ENCODE peak calls at places on chromosome X, in seven cellular contexts. K is left lung, V is kidney, D is A549, F is IMR-90, Y is foreskin keratinocyte, M is neural progenitor cell. R is an unnamed sample.

GRCh38 chrX:12887141-12887540 is 19.3 kb upstream of the TLR8 start:
- DNase-seq in M (no peak), Y (no peak), K (no peak), F (no peak), D (no peak), V (no peak), R (no peak)

GRCh38 chrX:19698125-19698524 is 182.8 kb upstream of the MAP3K15 start:
- DNase-seq in K (no peak), D (no peak), V (no peak), Y (no peak), M (no peak), F (peak), R (no peak)

GRCh38 chrX:75038925-75039324 is 113.7 kb upstream of the NEXMIF start:
- DNase-seq in K (no peak), M (peak), Y (no peak), D (no peak), F (peak), V (no peak), R (no peak)

GRCh38 chrX:96837808-96838207 is 45.9 kb upstream of the RPA4 start:
- DNase-seq in D (no peak), V (no peak), M (no peak), K (no peak), F (peak), Y (peak), R (peak)

GRCh38 chrX:8981742-8982141 is 52.2 kb downstream of the FAM9B start:
- DNase-seq in V (no peak), F (peak), M (peak), K (no peak), D (no peak), Y (no peak), R (no peak)

GRCh38 chrX:95076449-95076848 is 1402.4 kb downstream of the FAM133A start:
- DNase-seq in K (no peak), F (peak), V (no peak), M (peak), D (no peak), Y (no peak), R (no peak)

GRCh38 chrX:28586291-28586690 is 955 bp upstream of the IL1RAPL1 start:
- DNase-seq in Y (no peak), K (no peak), V (no peak), M (peak), D (no peak), F (peak), R (no peak)

GRCh38 chrX:3346436-3347329 is at the start of gene MXRA5:
- DNase-seq in M (peak), K (no peak), Y (peak), F (peak), D (no peak), V (peak), R (no peak)

GRCh38 chrX:15739886-15740285 is 1.8 kb downstream of the CA5B start:
- DNase-seq in K (no peak), M (no peak), F (peak), V (no peak), Y (peak), D (no peak), R (no peak)

GRCh38 chrX:13868481-13869040 is 51.7 kb upstream of the GPM6B start:
- DNase-seq in M (no peak), F (peak), V (no peak), Y (no peak), D (no peak), K (no peak), R (no peak)

GRCh38 chrX:25019707-25020390 is 4.1 kb upstream of the ARX start:
- DNase-seq in M (peak), V (no peak), F (no peak), K (no peak), Y (no peak), D (no peak), R (no peak)

GRCh38 chrX:48761674-48762471 is at the start of gene GLOD5:
- DNase-seq in F (no peak), K (peak), V (no peak), Y (peak), D (no peak), M (peak), R (peak)

GRCh38 chrX:11064851-11065600 is 46.1 kb upstream of the HCCS start:
- DNase-seq in M (no peak), F (peak), D (no peak), K (no peak), Y (peak), V (no peak), R (peak)

GRCh38 chrX:4179031-4179430 is 465.6 kb upstream of the PRKX start:
- DNase-seq in F (no peak), M (no peak), Y (no peak), D (no peak), K (no peak), V (no peak), R (no peak)

GRCh38 chrX:96909291-96909690 is 25.6 kb downstream of the RPA4 start:
- DNase-seq in M (no peak), F (peak), D (no peak), Y (no peak), V (no peak), K (no peak), R (no peak)

GRCh38 chrX:20361890-20362262 is 95.2 kb upstream of the RPS6KA3 start:
- DNase-seq in M (peak), Y (peak), F (peak), D (peak), K (no peak), V (no peak), R (no peak)

GRCh38 chrX:139554991-139555675 is 24.6 kb downstream of the F9 start:
- DNase-seq in K (peak), Y (no peak), F (no peak), D (no peak), V (peak), M (no peak), R (no peak)

GRCh38 chrX:38066934-38067333 is 60.6 kb downstream of the SYTL5 start:
- DNase-seq in K (no peak), Y (no peak), M (no peak), D (no peak), F (no peak), V (no peak), R (no peak)

GRCh38 chrX:50211510-50211909 is 6.9 kb downstream of the CCNB3 start:
- DNase-seq in K (no peak), Y (no peak), V (no peak), D (no peak), M (peak), F (peak), R (no peak)

GRCh38 chrX:6026484-6026883 is 202.2 kb downstream of the NLGN4X start:
- DNase-seq in Y (no peak), D (no peak), K (no peak), V (no peak), M (no peak), F (no peak), R (no peak)

GRCh38 chrX:70134116-70134477 is 850 bp downstream of the IGBP1 start:
- DNase-seq in Y (no peak), K (no peak), V (no peak), M (peak), D (no peak), F (peak), R (no peak)

GRCh38 chrX:54992911-54993622 is 921 bp downstream of the PFKFB1 start:
- DNase-seq in K (no peak), Y (no peak), D (no peak), M (no peak), F (no peak), V (no peak), R (no peak)

GRCh38 chrX:101388604-101389003 is 2.2 kb upstream of the RPL36A start:
- DNase-seq in Y (no peak), K (no peak), D (no peak), F (no peak), M (no peak), V (no peak), R (no peak)

GRCh38 chrX:19046343-19047215 is 62.7 kb upstream of the PHKA2 start:
- DNase-seq in D (peak), V (no peak), Y (peak), F (peak), M (no peak), K (no peak), R (peak)

GRCh38 chrX:100373673-100374072 is 36.4 kb downstream of the PCDH19 start:
- DNase-seq in K (no peak), V (no peak), M (no peak), D (no peak), F (no peak), Y (no peak), R (no peak)

GRCh38 chrX:132837126-132837525 is 121.3 kb downstream of the HS6ST2 start:
- DNase-seq in F (no peak), M (no peak), K (no peak), Y (peak), V (no peak), D (no peak), R (no peak)

GRCh38 chrX:17553451-17553850 is 178.5 kb downstream of the NHS start:
- DNase-seq in F (peak), M (no peak), V (peak), Y (peak), D (no peak), K (no peak), R (no peak)

GRCh38 chrX:9644335-9644734 is 121.3 kb downstream of the GPR143 start:
- DNase-seq in D (no peak), M (no peak), V (no peak), F (no peak), Y (no peak), K (no peak), R (no peak)

GRCh38 chrX:146907391-146908240 is 93.1 kb upstream of the CXorf51A start:
- DNase-seq in Y (peak), K (no peak), V (no peak), M (peak), F (no peak), D (no peak), R (no peak)

DNA sequence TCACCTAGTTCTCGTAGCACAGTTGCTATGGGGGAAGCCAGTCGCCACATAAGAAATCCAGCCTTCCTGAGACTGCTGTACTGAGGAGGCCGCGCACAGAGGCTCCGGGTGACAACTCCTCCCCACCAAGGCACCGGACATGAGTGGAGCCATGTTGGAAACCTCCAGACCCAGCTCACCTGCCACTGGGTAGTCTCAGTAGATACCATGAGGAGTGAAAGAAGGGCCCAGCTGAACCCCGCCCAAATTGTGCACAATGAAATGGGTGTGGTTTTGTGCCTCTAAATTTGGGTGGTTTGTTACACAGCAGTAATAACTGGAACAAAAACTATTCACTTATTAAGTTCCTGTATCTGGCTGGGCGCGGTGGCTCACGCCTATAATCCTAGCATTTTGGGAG is 198.7 kb downstream of the BCOR start:
- DNase-seq in M (no peak), Y (no peak), K (no peak), V (no peak), F (no peak), D (no peak), R (no peak)
- H3K27ac ChIP-seq in M (no peak), Y (no peak), K (no peak), V (no peak), F (no peak), D (peak), R (peak)

GRCh38 chrX:72467171-72467570 is 105.5 kb downstream of the HDAC8 start:
- DNase-seq in F (no peak), D (no peak), M (no peak), K (no peak), V (no peak), Y (no peak), R (no peak)

GRCh38 chrX:72468607-72469006 is 104.0 kb downstream of the HDAC8 start:
- DNase-seq in Y (no peak), V (no peak), M (no peak), D (no peak), F (no peak), K (no peak), R (no peak)

GRCh38 chrX:72470593-72471310 is 101.9 kb downstream of the HDAC8 start:
- DNase-seq in F (no peak), Y (no peak), V (no peak), D (no peak), K (no peak), M (no peak), R (no peak)

GRCh38 chrX:72466493-72466892 is 106.2 kb downstream of the HDAC8 start:
- DNase-seq in V (no peak), D (no peak), Y (no peak), M (no peak), K (no peak), F (no peak), R (no peak)

GRCh38 chrX:72470111-72470510 is 102.5 kb downstream of the HDAC8 start:
- DNase-seq in D (no peak), K (no peak), V (no peak), F (no peak), Y (no peak), M (no peak), R (no peak)
- H3K27ac ChIP-seq in D (no peak), K (no peak), V (no peak), F (no peak), Y (no peak), M (no peak), R (no peak)

DNA sequence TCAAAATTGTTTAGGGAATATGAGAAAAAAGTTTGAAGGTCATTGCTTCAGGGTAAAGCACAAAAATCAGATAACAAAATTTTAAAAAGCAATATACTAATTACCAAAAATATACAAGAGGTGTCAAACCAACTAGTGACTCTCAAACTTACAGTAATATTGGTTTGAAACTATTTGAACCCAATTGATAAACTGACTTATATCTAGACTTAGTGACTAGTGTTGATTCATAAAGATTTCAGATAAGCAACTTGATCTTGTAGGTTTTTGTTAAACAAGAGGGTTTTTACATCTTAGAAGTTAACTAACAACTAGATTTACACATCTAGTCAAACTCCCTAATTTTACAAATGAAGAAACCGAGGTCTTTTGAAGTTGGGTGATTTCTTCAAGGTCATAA is 7.7 kb downstream of the TAB3 start:
- DNase-seq in V (no peak), D (no peak), Y (no peak), M (no peak), K (no peak), F (no peak), R (no peak)
- H3K27ac ChIP-seq in V (no peak), D (no peak), Y (no peak), M (no peak), K (no peak), F (no peak), R (no peak)

DNA sequence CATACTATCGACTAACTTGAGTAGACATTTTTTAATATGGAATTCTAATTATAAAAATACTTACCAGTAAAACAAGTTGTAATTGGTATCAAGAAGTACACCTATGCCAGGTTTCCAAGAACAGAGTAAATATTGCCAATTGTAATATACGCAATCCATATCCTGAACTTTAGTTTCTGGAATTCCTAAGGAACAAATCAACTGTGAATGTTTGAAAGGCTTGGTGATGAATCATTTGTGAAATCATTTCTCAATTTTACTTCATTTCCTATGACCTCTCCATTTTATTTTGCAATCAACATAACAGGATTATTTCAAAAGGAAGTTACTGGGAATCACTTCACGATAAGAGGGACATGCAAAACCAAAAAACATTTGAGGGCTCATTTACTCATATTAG is 3.7 kb downstream of the IL13RA2 start:
- DNase-seq in M (no peak), F (peak), K (no peak), V (no peak), D (no peak), Y (peak), R (no peak)
- H3K27ac ChIP-seq in M (no peak), F (no peak), K (no peak), V (no peak), D (no peak), Y (no peak), R (peak)

GRCh38 chrX:52576946-52577345 is 60.1 kb upstream of the XAGE1B start:
- DNase-seq in D (no peak), V (no peak), Y (peak), K (no peak), F (no peak), M (no peak), R (no peak)
- H3K27ac ChIP-seq in D (no peak), V (no peak), Y (no peak), K (no peak), F (no peak), M (no peak), R (no peak)

DNA sequence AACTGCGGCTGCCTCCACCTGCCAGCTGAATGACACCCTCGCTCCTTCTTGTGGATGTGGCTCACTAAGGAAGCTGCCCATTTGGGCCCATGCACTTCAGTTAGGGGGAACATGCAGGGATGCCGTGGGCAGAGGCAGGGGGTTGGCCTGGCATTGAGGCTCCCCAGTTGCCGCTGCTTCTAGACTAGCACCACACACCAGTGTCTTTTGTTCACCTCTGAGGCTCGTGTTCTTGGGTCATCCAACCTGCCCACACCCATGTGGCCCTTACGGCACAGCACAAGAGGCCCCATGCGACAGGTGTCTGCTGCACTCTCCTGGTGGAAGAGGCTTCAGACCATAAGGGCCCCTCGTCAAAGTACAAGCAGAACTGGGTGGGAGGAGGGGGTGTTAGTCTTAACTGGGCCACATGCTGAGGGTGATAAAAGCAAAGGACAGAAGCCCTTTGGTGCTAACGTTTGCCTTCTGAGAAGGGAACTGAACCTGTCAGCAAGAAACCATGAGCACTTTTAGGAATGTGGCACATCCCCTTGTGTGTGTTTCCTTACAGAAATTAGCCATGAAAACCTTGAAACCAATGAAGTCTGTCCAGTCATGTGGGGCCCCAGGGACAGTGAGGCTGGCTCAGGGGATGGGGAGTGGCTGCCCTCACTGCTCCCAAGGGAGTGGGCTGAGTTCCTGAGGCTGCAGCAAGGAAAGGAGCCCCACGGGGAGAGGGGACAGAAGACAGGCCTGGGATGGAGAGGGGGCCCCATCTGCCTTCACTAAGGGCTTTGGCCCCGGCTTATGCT is 39.2 kb downstream of the MAP7D3 start:
- DNase-seq in K (no peak), D (no peak), M (no peak), F (no peak), Y (no peak), V (no peak), R (no peak)
- H3K27ac ChIP-seq in K (no peak), D (no peak), M (no peak), F (no peak), Y (no peak), V (no peak), R (no peak)

DNA sequence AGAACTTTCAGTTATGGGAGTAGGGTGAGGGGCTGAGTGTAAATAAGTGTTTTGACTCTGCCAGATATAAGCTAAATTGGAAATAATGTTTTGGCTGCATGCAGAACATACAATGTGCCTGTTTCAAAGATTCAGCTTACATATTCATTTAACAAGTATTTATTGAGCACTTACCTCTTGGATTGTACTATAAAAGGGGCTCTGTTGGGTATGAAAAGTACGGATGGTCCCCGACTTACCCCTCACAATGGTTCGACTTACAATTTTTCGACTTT is 799 bp upstream of the AIFM1 start:
- DNase-seq in M (no peak), D (no peak), Y (no peak), V (no peak), K (no peak), F (no peak), R (no peak)
- H3K27ac ChIP-seq in M (no peak), D (peak), Y (peak), V (peak), K (peak), F (peak), R (peak)

GRCh38 chrX:71217298-71217697 is 5.7 kb upstream of the GJB1 start:
- DNase-seq in F (no peak), K (no peak), M (no peak), V (no peak), D (no peak), Y (no peak), R (no peak)
- H3K27ac ChIP-seq in F (no peak), K (no peak), M (no peak), V (no peak), D (no peak), Y (no peak), R (no peak)

DNA sequence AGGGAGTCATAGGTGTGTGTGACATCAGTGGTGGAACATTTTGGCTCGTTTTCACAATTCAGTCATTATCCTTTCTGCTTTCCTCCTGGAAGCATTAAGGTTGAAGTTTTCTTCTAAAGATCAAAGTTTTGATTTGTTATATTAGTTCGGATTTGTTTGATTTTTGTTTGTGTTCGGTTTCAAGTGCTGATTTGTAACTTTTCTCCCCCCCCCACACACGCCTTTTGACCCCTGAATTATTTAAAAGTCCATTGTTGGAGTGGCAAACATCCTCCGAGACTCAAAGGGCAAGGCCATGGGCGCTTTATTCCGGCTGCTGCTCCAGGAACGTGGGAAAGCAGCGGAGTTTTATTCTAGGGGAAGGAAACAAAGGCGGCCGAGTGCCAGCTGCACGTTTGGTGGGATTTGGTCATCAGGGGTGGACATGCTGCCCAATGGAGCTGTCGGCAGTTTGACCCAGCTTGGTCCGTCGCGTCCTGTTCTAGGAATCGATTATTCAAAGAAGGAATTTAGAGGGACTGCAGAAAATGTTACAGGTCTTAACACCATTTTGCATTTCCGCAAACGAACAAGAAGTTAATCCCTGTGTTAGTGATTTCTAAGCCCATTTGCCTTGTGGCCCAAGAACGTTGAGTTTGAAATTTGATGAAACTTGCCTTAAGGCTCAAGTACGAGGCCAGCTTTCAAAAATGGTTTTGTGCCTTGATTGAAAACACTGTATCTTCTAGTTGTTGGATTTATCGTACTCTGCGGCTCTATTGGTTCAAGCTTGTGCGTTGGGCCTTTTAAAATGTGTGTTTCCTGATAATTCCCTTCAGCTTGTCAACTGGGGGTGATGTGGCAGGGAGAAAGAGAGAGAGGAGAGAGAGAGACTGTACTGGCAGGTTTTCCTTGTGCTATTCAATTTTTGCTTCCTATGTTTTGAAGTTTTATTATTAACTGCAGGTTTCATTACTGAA is 567 bp upstream of the ZNF41 start:
- DNase-seq in D (no peak), F (peak), K (no peak), V (no peak), M (peak), Y (peak), R (no peak)
- H3K27ac ChIP-seq in D (peak), F (peak), K (peak), V (peak), M (no peak), Y (peak), R (peak)

GRCh38 chrX:40131644-40132376 is 34.1 kb upstream of the BCOR start:
- DNase-seq in D (no peak), M (no peak), V (no peak), Y (no peak), F (no peak), K (no peak), R (no peak)
- H3K27ac ChIP-seq in D (peak), M (no peak), V (no peak), Y (peak), F (no peak), K (peak), R (peak)

R was measured in epithelial cell of prostate.